ENCODE peak calls at places on chromosomes 4 and X, in seven cellular contexts. R is NCI-H510A treated with DMSO at 0.1 percent for 48 hours; O is RPMI8226; U is stimulated activated CD8-positive, alpha-beta memory T cell treated with anti-CD3 and anti-CD28 coated beads, Interleukin-7, amount 100 ng/mL, for 24 hours; Y is CD4-positive, CD25-positive, alpha-beta regulatory T cell; G is T-helper 9 cell; W is cardiac fibroblast. A is an unnamed sample.
A peak's percentile ranks its signal among the peaks of the same experiment; 100 is the strongest.

GRCh38 chr4:8763966-8764901 is 107.4 kb downstream of the HMX1 start:
- DNase-seq in O (no peak), W (no peak), G (no peak), Y (no peak), U (no peak), R (no peak), A (no peak)

GRCh38 chr4:152437561-152437960 is 98.3 kb downstream of the FBXW7 start:
- DNase-seq in O (no peak), W (no peak), R (no peak), Y (no peak), U (no peak), G (no peak), A (no peak)

GRCh38 chrX:133461226-133461625 is 45.9 kb upstream of the GPC4 start:
- DNase-seq in G (no peak), U (no peak), O (no peak), Y (no peak), R (no peak), W (no peak), A (no peak)

GRCh38 chrX:34365482-34365881 is 233.4 kb upstream of the FAM47A start:
- DNase-seq in G (no peak), U (no peak), O (no peak), R (peak; percentile 3), W (peak; percentile 59), Y (no peak), A (no peak)

GRCh38 chr4:67366341-67366861 is 178.9 kb downstream of the CENPC start:
- DNase-seq in Y (no peak), U (no peak), R (no peak), W (no peak), O (no peak), G (no peak), A (no peak)

GRCh38 chr4:33160126-33160525 is 2440.0 kb downstream of the PCDH7 start:
- DNase-seq in U (no peak), G (no peak), Y (no peak), R (no peak), O (peak; percentile 3), W (peak; percentile 55), A (peak; percentile 4)

GRCh38 chr4:1293981-1294380 is 4.3 kb downstream of the MAEA start:
- DNase-seq in Y (no peak), O (no peak), W (peak; percentile 12), U (no peak), R (no peak), G (no peak), A (no peak)

GRCh38 chrX:17706676-17707075 is 30.6 kb upstream of the SCML1 start:
- DNase-seq in Y (no peak), G (no peak), U (no peak), O (no peak), R (no peak), W (peak; percentile 73), A (no peak)

GRCh38 chr4:177986236-177986635 is 544.0 kb upstream of the AGA start:
- DNase-seq in W (no peak), R (no peak), O (no peak), Y (no peak), U (no peak), G (no peak), A (no peak)

A was measured in NCI-H1105 treated with DMSO at 0.1 percent for 48 hours.